ENCODE peak calls at places on chromosomes 2 and 18, in five cellular contexts. One of them, this sample, is unnamed.

GRCh38 chr2:42084231-42084671 is 36.4 kb downstream of the PKDCC start:
- DNase-seq in T-helper 9 cell: no peak
- DNase-seq in GM19239: no peak
- DNase-seq in coronary artery: no peak
- DNase-seq in NCI-H345: no peak
- DNase-seq in this sample: no peak

GRCh38 chr18:48875942-48876511 is 74.7 kb downstream of the SMAD7 start:
- DNase-seq in coronary artery: no peak
- DNase-seq in NCI-H345: no peak
- DNase-seq in T-helper 9 cell: no peak
- DNase-seq in GM19239: no peak
- DNase-seq in this sample: no peak

GRCh38 chr2:109222825-109223471 is 93.9 kb downstream of the SH3RF3 start:
- DNase-seq in coronary artery: no peak
- DNase-seq in T-helper 9 cell: no peak
- DNase-seq in NCI-H345: no peak
- DNase-seq in GM19239: no peak
- DNase-seq in this sample: no peak

GRCh38 chr2:28643911-28644334 is 107.7 kb upstream of the PPP1CB start:
- DNase-seq in NCI-H345: peak
- DNase-seq in GM19239: no peak
- DNase-seq in T-helper 9 cell: no peak
- DNase-seq in coronary artery: peak
- DNase-seq in this sample: no peak

GRCh38 chr2:235727891-235728380 is 234.1 kb downstream of the AGAP1 start:
- DNase-seq in GM19239: no peak
- DNase-seq in coronary artery: no peak
- DNase-seq in T-helper 9 cell: no peak
- DNase-seq in NCI-H345: no peak
- DNase-seq in this sample: no peak

GRCh38 chr2:27095427-27095744 is 8.8 kb downstream of the KHK start:
- DNase-seq in GM19239: no peak
- DNase-seq in T-helper 9 cell: no peak
- DNase-seq in coronary artery: no peak
- DNase-seq in NCI-H345: no peak
- DNase-seq in this sample: no peak

GRCh38 chr2:204228169-204228940 is 291.8 kb downstream of the ICOS start:
- DNase-seq in NCI-H345: no peak
- DNase-seq in coronary artery: no peak
- DNase-seq in GM19239: no peak
- DNase-seq in T-helper 9 cell: no peak
- DNase-seq in this sample: no peak

GRCh38 chr2:63047534-63048281 is 2.9 kb upstream of the OTX1 start:
- DNase-seq in NCI-H345: no peak
- DNase-seq in T-helper 9 cell: no peak
- DNase-seq in coronary artery: no peak
- DNase-seq in GM19239: peak
- DNase-seq in this sample: peak

GRCh38 chr18:24734058-24734457 is 273.6 kb downstream of the HRH4 start:
- DNase-seq in T-helper 9 cell: no peak
- DNase-seq in GM19239: no peak
- DNase-seq in NCI-H345: peak
- DNase-seq in coronary artery: no peak
- DNase-seq in this sample: no peak

GRCh38 chr2:105868060-105868459 is 123.3 kb downstream of the NCK2 start:
- DNase-seq in coronary artery: peak
- DNase-seq in GM19239: no peak
- DNase-seq in T-helper 9 cell: no peak
- DNase-seq in NCI-H345: no peak
- DNase-seq in this sample: no peak

GRCh38 chr2:12074126-12074883 is 327.9 kb downstream of the LPIN1 start:
- DNase-seq in coronary artery: no peak
- DNase-seq in NCI-H345: no peak
- DNase-seq in T-helper 9 cell: no peak
- DNase-seq in GM19239: no peak
- DNase-seq in this sample: no peak

GRCh38 chr2:144512421-144513272 is 7.3 kb downstream of the ZEB2 start:
- DNase-seq in coronary artery: no peak
- DNase-seq in GM19239: no peak
- DNase-seq in NCI-H345: no peak
- DNase-seq in T-helper 9 cell: no peak
- DNase-seq in this sample: no peak

GRCh38 chr18:66571845-66572244 is 32.0 kb downstream of the CDH19 start:
- DNase-seq in NCI-H345: no peak
- DNase-seq in T-helper 9 cell: no peak
- DNase-seq in coronary artery: no peak
- DNase-seq in GM19239: no peak
- DNase-seq in this sample: no peak

GRCh38 chr18:9135081-9135911 is 1.3 kb upstream of the ANKRD12 start:
- DNase-seq in NCI-H345: no peak
- DNase-seq in GM19239: no peak
- DNase-seq in T-helper 9 cell: no peak
- DNase-seq in coronary artery: no peak
- DNase-seq in this sample: no peak

GRCh38 chr2:168515502-168515901 is 59.4 kb downstream of the CERS6 start:
- DNase-seq in T-helper 9 cell: no peak
- DNase-seq in NCI-H345: no peak
- DNase-seq in coronary artery: no peak
- DNase-seq in GM19239: no peak
- DNase-seq in this sample: no peak

GRCh38 chr2:45904267-45904921 is 252.9 kb downstream of the PRKCE start:
- DNase-seq in coronary artery: no peak
- DNase-seq in T-helper 9 cell: no peak
- DNase-seq in GM19239: peak
- DNase-seq in NCI-H345: no peak
- DNase-seq in this sample: no peak

GRCh38 chr2:231321556-231322334 is 73.8 kb upstream of the B3GNT7 start:
- DNase-seq in coronary artery: no peak
- DNase-seq in NCI-H345: no peak
- DNase-seq in GM19239: peak
- DNase-seq in T-helper 9 cell: no peak
- DNase-seq in this sample: no peak

This sample was measured in cardiac septum.